ENCODE peak calls at places on chromosomes 12 and 14, in six cellular contexts. H is fibroblast of the conjunctiva; Q is SK-N-MC; V is mucosa of descending colon; L is aorta; J is naive thymus-derived CD8-positive, alpha-beta T cell. G is an unnamed sample.

GRCh38 chr12:2679068-2679815 is 115.5 kb upstream of the FKBP4 start:
- DNase-seq in J (no peak), V (no peak), H (no peak), L (peak), Q (no peak), G (peak)

GRCh38 chr12:16583991-16584745 is 21.8 kb downstream of the LMO3 start:
- DNase-seq in L (no peak), V (no peak), Q (no peak), J (no peak), H (no peak), G (no peak)

GRCh38 chr12:6764011-6764828 is 1.9 kb upstream of the PTMS start:
- DNase-seq in J (peak), L (peak), Q (peak), H (peak), V (peak), G (no peak)

GRCh38 chr12:92065018-92065499 is 80.6 kb downstream of the BTG1 start:
- DNase-seq in L (no peak), H (no peak), V (no peak), Q (no peak), J (peak), G (no peak)

GRCh38 chr14:85731198-85731597 is 201.3 kb downstream of the FLRT2 start:
- DNase-seq in Q (no peak), H (peak), V (no peak), L (no peak), J (no peak), G (no peak)

GRCh38 chr14:58625438-58625837 is 12.3 kb upstream of the DACT1 start:
- DNase-seq in L (no peak), J (no peak), H (no peak), V (no peak), Q (no peak), G (no peak)

GRCh38 chr12:98578821-98579220 is 14.7 kb upstream of the SLC25A3 start:
- DNase-seq in V (no peak), H (no peak), J (no peak), L (no peak), Q (no peak), G (no peak)

GRCh38 chr14:51356381-51356780 is 116.3 kb downstream of the TMX1 start:
- DNase-seq in J (no peak), V (no peak), L (no peak), H (no peak), Q (no peak), G (no peak)

GRCh38 chr14:54487771-54488170 is 1.0 kb downstream of the GMFB start:
- DNase-seq in L (no peak), V (no peak), H (no peak), Q (no peak), J (no peak), G (no peak)

GRCh38 chr12:121516437-121517011 is 64.3 kb downstream of the KDM2B start:
- DNase-seq in Q (no peak), J (no peak), L (no peak), H (no peak), V (no peak), G (no peak)

GRCh38 chr14:42475289-42475688 is 868.6 kb downstream of the LRFN5 start:
- DNase-seq in J (no peak), V (no peak), Q (no peak), H (no peak), L (no peak), G (no peak)

GRCh38 chr14:81990312-81990761 is 456.7 kb upstream of the SEL1L start:
- DNase-seq in V (no peak), Q (peak), L (no peak), J (peak), H (peak), G (no peak)

GRCh38 chr14:105167303-105168092 is 1.1 kb downstream of the JAG2 start:
- DNase-seq in V (peak), L (no peak), J (no peak), H (no peak), Q (no peak), G (no peak)

GRCh38 chr14:25102788-25103187 is 52.8 kb upstream of the STXBP6 start:
- DNase-seq in L (no peak), V (no peak), H (no peak), Q (no peak), J (no peak), G (no peak)

GRCh38 chr14:105602799-105603763 is 76.7 kb downstream of the TMEM121 start:
- DNase-seq in V (no peak), H (no peak), Q (no peak), L (peak), J (no peak), G (peak)

GRCh38 chr14:33441633-33442032 is 503.0 kb downstream of the NPAS3 start:
- DNase-seq in L (no peak), V (no peak), Q (no peak), J (no peak), H (no peak), G (no peak)

GRCh38 chr14:71464840-71465239 is 467.4 kb upstream of the RGS6 start:
- DNase-seq in H (no peak), V (no peak), L (no peak), Q (no peak), J (no peak), G (no peak)

GRCh38 chr14:68687746-68688145 is 105.1 kb downstream of the ZFP36L1 start:
- DNase-seq in H (no peak), L (no peak), V (no peak), Q (no peak), J (no peak), G (no peak)

G was measured in vagina.